ENCODE peak calls at places on chromosome 22, in five cellular contexts. One of them, this sample, is unnamed.

GRCh38 chr22:30926706-30927105 is 41.9 kb downstream of the MORC2 start:
- DNase-seq in esophagus squamous epithelium: no peak
- DNase-seq in RWPE1: no peak
- DNase-seq in spleen: no peak
- DNase-seq in naive thymus-derived CD4-positive, alpha-beta T cell: no peak
- DNase-seq in this sample: no peak

GRCh38 chr22:20573830-20574615 is 66.6 kb downstream of the MED15 start:
- DNase-seq in esophagus squamous epithelium: no peak
- DNase-seq in RWPE1: no peak
- DNase-seq in spleen: peak
- DNase-seq in naive thymus-derived CD4-positive, alpha-beta T cell: no peak
- DNase-seq in this sample: no peak

GRCh38 chr22:35357883-35358621 is 22.8 kb upstream of the HMOX1 start:
- DNase-seq in esophagus squamous epithelium: no peak
- DNase-seq in RWPE1: peak
- DNase-seq in spleen: no peak
- DNase-seq in naive thymus-derived CD4-positive, alpha-beta T cell: no peak
- DNase-seq in this sample: peak

GRCh38 chr22:47586038-47586437 is 823.6 kb downstream of the TBC1D22A start:
- DNase-seq in esophagus squamous epithelium: no peak
- DNase-seq in RWPE1: no peak
- DNase-seq in spleen: no peak
- DNase-seq in naive thymus-derived CD4-positive, alpha-beta T cell: no peak
- DNase-seq in this sample: no peak

GRCh38 chr22:19466126-19466716 is 12.8 kb downstream of the UFD1 start:
- DNase-seq in esophagus squamous epithelium: no peak
- DNase-seq in RWPE1: no peak
- DNase-seq in spleen: no peak
- DNase-seq in naive thymus-derived CD4-positive, alpha-beta T cell: no peak
- DNase-seq in this sample: no peak

GRCh38 chr22:39215430-39216142 is 29.2 kb downstream of the PDGFB start:
- DNase-seq in esophagus squamous epithelium: no peak
- DNase-seq in RWPE1: no peak
- DNase-seq in spleen: peak
- DNase-seq in naive thymus-derived CD4-positive, alpha-beta T cell: no peak
- DNase-seq in this sample: no peak

GRCh38 chr22:30325065-30325720 is 1.5 kb downstream of the TBC1D10A start:
- DNase-seq in esophagus squamous epithelium: no peak
- DNase-seq in RWPE1: peak
- DNase-seq in spleen: no peak
- DNase-seq in naive thymus-derived CD4-positive, alpha-beta T cell: no peak
- DNase-seq in this sample: peak

GRCh38 chr22:17303840-17304779 is 65.2 kb upstream of the CECR2 start:
- DNase-seq in esophagus squamous epithelium: no peak
- DNase-seq in RWPE1: no peak
- DNase-seq in spleen: peak
- DNase-seq in naive thymus-derived CD4-positive, alpha-beta T cell: peak
- DNase-seq in this sample: no peak

GRCh38 chr22:47277001-47277400 is 514.6 kb downstream of the TBC1D22A start:
- DNase-seq in esophagus squamous epithelium: no peak
- DNase-seq in RWPE1: no peak
- DNase-seq in spleen: no peak
- DNase-seq in naive thymus-derived CD4-positive, alpha-beta T cell: no peak
- DNase-seq in this sample: no peak

GRCh38 chr22:41844513-41844912 is 11.6 kb downstream of the SREBF2 start:
- DNase-seq in esophagus squamous epithelium: no peak
- DNase-seq in RWPE1: no peak
- DNase-seq in spleen: no peak
- DNase-seq in naive thymus-derived CD4-positive, alpha-beta T cell: no peak
- DNase-seq in this sample: no peak

GRCh38 chr22:48407256-48407955 is 1420.3 kb downstream of the BRD1 start:
- DNase-seq in esophagus squamous epithelium: no peak
- DNase-seq in RWPE1: no peak
- DNase-seq in spleen: no peak
- DNase-seq in naive thymus-derived CD4-positive, alpha-beta T cell: no peak
- DNase-seq in this sample: no peak

GRCh38 chr22:44845796-44846720 is 93.7 kb downstream of the ARHGAP8 start:
- DNase-seq in esophagus squamous epithelium: no peak
- DNase-seq in RWPE1: no peak
- DNase-seq in spleen: no peak
- DNase-seq in naive thymus-derived CD4-positive, alpha-beta T cell: no peak
- DNase-seq in this sample: no peak

GRCh38 chr22:48452766-48453165 is 1374.9 kb downstream of the BRD1 start:
- DNase-seq in esophagus squamous epithelium: no peak
- DNase-seq in RWPE1: no peak
- DNase-seq in spleen: peak
- DNase-seq in naive thymus-derived CD4-positive, alpha-beta T cell: no peak
- DNase-seq in this sample: no peak

GRCh38 chr22:20999350-21000214 is 2.3 kb downstream of the THAP7 start:
- DNase-seq in esophagus squamous epithelium: no peak
- DNase-seq in RWPE1: no peak
- DNase-seq in spleen: peak
- DNase-seq in naive thymus-derived CD4-positive, alpha-beta T cell: no peak
- DNase-seq in this sample: no peak

GRCh38 chr22:32649515-32650200 is 151.8 kb upstream of the TIMP3 start:
- DNase-seq in esophagus squamous epithelium: no peak
- DNase-seq in RWPE1: no peak
- DNase-seq in spleen: no peak
- DNase-seq in naive thymus-derived CD4-positive, alpha-beta T cell: no peak
- DNase-seq in this sample: no peak
- H3K27ac ChIP-seq in esophagus squamous epithelium: peak
- H3K27ac ChIP-seq in RWPE1: no peak
- H3K27ac ChIP-seq in spleen: no peak
- H3K27ac ChIP-seq in naive thymus-derived CD4-positive, alpha-beta T cell: no peak
- H3K27ac ChIP-seq in this sample: no peak

GRCh38 chr22:49799431-49800075 is 28.1 kb downstream of the BRD1 start:
- DNase-seq in esophagus squamous epithelium: no peak
- DNase-seq in RWPE1: no peak
- DNase-seq in spleen: no peak
- DNase-seq in naive thymus-derived CD4-positive, alpha-beta T cell: no peak
- DNase-seq in this sample: no peak

GRCh38 chr22:49803134-49803533 is 24.5 kb downstream of the BRD1 start:
- DNase-seq in esophagus squamous epithelium: no peak
- DNase-seq in RWPE1: no peak
- DNase-seq in spleen: no peak
- DNase-seq in naive thymus-derived CD4-positive, alpha-beta T cell: no peak
- DNase-seq in this sample: no peak

GRCh38 chr22:49801391-49802060 is 26.1 kb downstream of the BRD1 start:
- DNase-seq in esophagus squamous epithelium: no peak
- DNase-seq in RWPE1: no peak
- DNase-seq in spleen: no peak
- DNase-seq in naive thymus-derived CD4-positive, alpha-beta T cell: no peak
- DNase-seq in this sample: no peak

GRCh38 chr22:49798486-49799151 is 29.1 kb downstream of the BRD1 start:
- DNase-seq in esophagus squamous epithelium: no peak
- DNase-seq in RWPE1: no peak
- DNase-seq in spleen: no peak
- DNase-seq in naive thymus-derived CD4-positive, alpha-beta T cell: no peak
- DNase-seq in this sample: no peak

GRCh38 chr22:49800408-49801238 is 27.1 kb downstream of the BRD1 start:
- DNase-seq in esophagus squamous epithelium: no peak
- DNase-seq in RWPE1: no peak
- DNase-seq in spleen: no peak
- DNase-seq in naive thymus-derived CD4-positive, alpha-beta T cell: no peak
- DNase-seq in this sample: no peak
- H3K27ac ChIP-seq in esophagus squamous epithelium: no peak
- H3K27ac ChIP-seq in RWPE1: peak
- H3K27ac ChIP-seq in spleen: no peak
- H3K27ac ChIP-seq in naive thymus-derived CD4-positive, alpha-beta T cell: no peak
- H3K27ac ChIP-seq in this sample: no peak

DNA sequence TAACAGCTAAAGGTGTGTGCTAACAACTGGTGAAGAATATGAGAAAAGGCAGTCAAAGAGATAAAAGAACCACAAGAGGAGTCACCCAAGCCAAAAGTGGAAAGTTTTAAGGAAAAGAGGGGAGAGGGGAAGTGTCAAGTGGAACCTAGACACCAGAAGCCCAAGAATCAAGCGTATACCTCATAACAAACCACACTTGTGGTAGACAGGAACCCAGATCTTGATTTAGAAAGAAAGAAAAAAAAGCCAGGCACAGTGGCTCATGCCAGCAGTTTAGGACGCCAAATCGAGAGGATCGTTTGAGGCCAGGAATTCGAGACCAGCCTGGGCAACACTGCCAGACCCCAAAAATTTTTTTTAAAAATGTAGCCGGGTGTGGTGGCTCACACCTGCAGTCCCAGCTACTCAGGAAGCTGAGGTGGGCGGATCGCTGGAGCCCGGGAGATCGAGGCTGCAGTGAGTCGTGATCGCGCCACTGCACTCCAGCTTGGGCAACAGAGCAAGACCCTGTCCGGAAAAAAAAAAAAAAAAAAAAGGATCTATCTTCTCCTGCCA is 877 bp downstream of the SLC25A17 start:
- DNase-seq in esophagus squamous epithelium: no peak
- DNase-seq in RWPE1: no peak
- DNase-seq in spleen: no peak
- DNase-seq in naive thymus-derived CD4-positive, alpha-beta T cell: peak
- DNase-seq in this sample: no peak
- H3K27ac ChIP-seq in esophagus squamous epithelium: no peak
- H3K27ac ChIP-seq in RWPE1: peak
- H3K27ac ChIP-seq in spleen: no peak
- H3K27ac ChIP-seq in naive thymus-derived CD4-positive, alpha-beta T cell: peak
- H3K27ac ChIP-seq in this sample: no peak

GRCh38 chr22:46147061-46147460 is 3.3 kb upstream of the PPARA start:
- DNase-seq in esophagus squamous epithelium: no peak
- DNase-seq in RWPE1: no peak
- DNase-seq in spleen: no peak
- DNase-seq in naive thymus-derived CD4-positive, alpha-beta T cell: no peak
- DNase-seq in this sample: no peak

GRCh38 chr22:46145896-46146295 is 4.4 kb upstream of the PPARA start:
- DNase-seq in esophagus squamous epithelium: no peak
- DNase-seq in RWPE1: no peak
- DNase-seq in spleen: no peak
- DNase-seq in naive thymus-derived CD4-positive, alpha-beta T cell: no peak
- DNase-seq in this sample: no peak

GRCh38 chr22:46146329-46146728 is 4.0 kb upstream of the PPARA start:
- DNase-seq in esophagus squamous epithelium: no peak
- DNase-seq in RWPE1: no peak
- DNase-seq in spleen: no peak
- DNase-seq in naive thymus-derived CD4-positive, alpha-beta T cell: no peak
- DNase-seq in this sample: no peak

GRCh38 chr22:46143491-46144147 is 6.7 kb upstream of the PPARA start:
- DNase-seq in esophagus squamous epithelium: no peak
- DNase-seq in RWPE1: no peak
- DNase-seq in spleen: no peak
- DNase-seq in naive thymus-derived CD4-positive, alpha-beta T cell: no peak
- DNase-seq in this sample: no peak

DNA sequence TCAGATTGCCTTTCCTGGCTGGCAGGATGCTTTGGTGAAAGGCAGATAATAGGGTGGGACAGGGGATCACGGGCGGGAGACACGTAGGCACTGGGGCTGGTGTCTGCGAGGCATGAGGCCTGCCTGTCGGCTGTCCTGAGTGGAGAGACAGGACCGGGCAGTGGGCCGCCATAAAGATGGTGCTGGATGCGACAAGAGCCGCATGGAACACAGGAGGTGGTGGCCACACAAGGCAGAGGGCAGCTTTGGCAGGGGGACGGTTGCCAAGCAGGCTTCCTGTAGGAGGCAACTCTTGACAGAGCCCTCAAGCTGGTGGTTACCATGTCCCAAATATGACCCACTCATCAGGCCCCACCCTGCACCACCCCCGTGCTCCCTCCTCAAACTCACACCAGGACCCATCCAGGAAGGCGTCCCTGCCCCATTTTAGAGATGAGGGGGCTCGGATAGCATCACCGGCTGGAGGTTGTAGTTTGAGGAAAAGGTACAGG is 4.9 kb upstream of the PPARA start:
- DNase-seq in esophagus squamous epithelium: no peak
- DNase-seq in RWPE1: no peak
- DNase-seq in spleen: peak
- DNase-seq in naive thymus-derived CD4-positive, alpha-beta T cell: no peak
- DNase-seq in this sample: no peak
- H3K27ac ChIP-seq in esophagus squamous epithelium: no peak
- H3K27ac ChIP-seq in RWPE1: no peak
- H3K27ac ChIP-seq in spleen: no peak
- H3K27ac ChIP-seq in naive thymus-derived CD4-positive, alpha-beta T cell: no peak
- H3K27ac ChIP-seq in this sample: no peak

GRCh38 chr22:42905702-42906183 is 48.7 kb upstream of the ARFGAP3 start:
- DNase-seq in esophagus squamous epithelium: no peak
- DNase-seq in RWPE1: no peak
- DNase-seq in spleen: no peak
- DNase-seq in naive thymus-derived CD4-positive, alpha-beta T cell: no peak
- DNase-seq in this sample: no peak
- H3K27ac ChIP-seq in esophagus squamous epithelium: peak
- H3K27ac ChIP-seq in RWPE1: peak
- H3K27ac ChIP-seq in spleen: no peak
- H3K27ac ChIP-seq in naive thymus-derived CD4-positive, alpha-beta T cell: no peak
- H3K27ac ChIP-seq in this sample: no peak

DNA sequence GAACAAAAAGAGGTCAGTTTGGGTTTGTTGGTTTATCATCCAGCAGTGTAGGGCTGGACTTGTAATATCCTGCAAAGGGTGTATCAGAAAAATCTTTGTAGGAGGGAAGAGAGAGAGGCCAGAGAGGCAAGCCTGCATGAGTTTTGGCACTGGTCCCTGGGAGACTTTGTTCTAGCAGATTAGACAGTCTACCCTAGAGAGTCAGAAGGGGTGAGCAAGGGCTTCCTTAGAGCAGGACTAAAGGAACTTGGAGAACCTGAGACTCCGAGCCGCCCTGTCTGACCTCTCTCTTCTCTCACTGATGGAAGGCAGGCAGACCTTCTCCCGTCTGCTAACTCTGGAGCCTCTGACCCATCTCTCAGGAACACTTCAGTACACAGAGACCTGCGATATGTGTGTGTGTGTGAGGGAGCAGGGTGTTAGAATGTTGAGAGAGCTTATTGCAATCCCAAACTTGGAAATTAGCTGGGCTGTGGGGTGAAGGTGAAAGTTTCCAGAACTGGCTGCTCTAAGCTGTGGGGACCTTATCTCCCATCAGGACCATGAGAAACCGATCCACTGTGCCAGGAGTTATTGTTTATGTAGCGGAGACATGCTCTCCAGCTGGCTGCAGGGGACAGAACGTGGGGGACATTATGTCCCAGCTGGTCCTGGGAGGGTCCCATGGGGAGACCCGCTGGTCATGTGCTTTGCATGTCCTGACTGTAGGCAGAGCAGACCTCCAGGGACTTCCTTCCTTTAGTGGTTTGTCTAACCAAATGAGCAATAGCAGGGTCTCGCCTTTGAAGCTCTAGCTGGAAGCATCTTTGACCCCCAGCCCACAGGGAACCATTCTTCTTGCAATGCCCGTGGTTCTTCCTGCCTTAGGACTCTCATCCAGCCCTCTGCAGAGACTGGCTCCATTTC is 51.1 kb downstream of the TIMP3 start:
- DNase-seq in esophagus squamous epithelium: no peak
- DNase-seq in RWPE1: no peak
- DNase-seq in spleen: no peak
- DNase-seq in naive thymus-derived CD4-positive, alpha-beta T cell: no peak
- DNase-seq in this sample: no peak
- H3K27ac ChIP-seq in esophagus squamous epithelium: peak
- H3K27ac ChIP-seq in RWPE1: no peak
- H3K27ac ChIP-seq in spleen: no peak
- H3K27ac ChIP-seq in naive thymus-derived CD4-positive, alpha-beta T cell: no peak
- H3K27ac ChIP-seq in this sample: no peak